ENCODE peak calls at places on chromosomes 12 and 14, in eight cellular contexts. Z, E, Y, S, C, W, R and F are unnamed samples.

GRCh38 chr12:27652174-27652763 is 44.0 kb upstream of the REP15 start:
- DNase-seq in Z (peak), E (peak), Y (peak), S (no peak), C (peak), W (no peak), R (peak), F (peak)

GRCh38 chr12:32025906-32026305 is 66.7 kb downstream of the RESF1 start:
- DNase-seq in Z (no peak), E (no peak), Y (no peak), S (peak), C (peak), W (no peak), R (no peak), F (peak)

GRCh38 chr12:99110212-99110611 is 465.1 kb downstream of the APAF1 start:
- DNase-seq in Z (no peak), E (no peak), Y (no peak), S (no peak), C (no peak), W (no peak), R (no peak), F (no peak)

GRCh38 chr12:106015646-106016045 is 123.1 kb downstream of the NUAK1 start:
- DNase-seq in Z (no peak), E (no peak), Y (no peak), S (no peak), C (no peak), W (no peak), R (no peak), F (no peak)

GRCh38 chr12:26704684-26705475 is 128.1 kb downstream of the ITPR2 start:
- DNase-seq in Z (no peak), E (peak), Y (no peak), S (no peak), C (no peak), W (no peak), R (peak), F (no peak)

GRCh38 chr12:56616924-56617323 is 13.2 kb downstream of the BAZ2A start:
- DNase-seq in Z (no peak), E (no peak), Y (peak), S (no peak), C (no peak), W (no peak), R (no peak), F (no peak)

GRCh38 chr14:32202468-32202865 is 602 bp downstream of the RNU6-8 start:
- DNase-seq in Z (no peak), E (no peak), Y (peak), S (no peak), C (no peak), W (no peak), R (no peak), F (no peak)

GRCh38 chr12:24821691-24822090 is 127.2 kb downstream of the BCAT1 start:
- DNase-seq in Z (peak), E (no peak), Y (no peak), S (no peak), C (no peak), W (no peak), R (peak), F (no peak)

GRCh38 chr12:25052191-25053020 is 103.5 kb upstream of the BCAT1 start:
- DNase-seq in Z (no peak), E (no peak), Y (peak), S (peak), C (peak), W (no peak), R (no peak), F (peak)